ENCODE peak calls at places on chromosomes 7 and 10, in ten cellular contexts. J is upper lobe of left lung, T is NCI-H1105 treated with DMSO at 0.1 percent for 48 hours, L is uterus, W is NCI-H748 treated with DMSO at 0.1 percent for 48 hours, N is ecto neural progenitor cell, B is HCT116, P is T-helper 2 cell, V is cardiac fibroblast, F is epithelial cell of proximal tubule. H is an unnamed sample.

GRCh38 chr10:124680675-124681074 is 63.5 kb downstream of the FAM53B start:
- DNase-seq in B (no peak), V (peak), W (no peak), T (no peak), P (no peak), J (peak), F (no peak), N (no peak), L (no peak), H (no peak)

GRCh38 chr10:59907918-59908807 is 1.8 kb upstream of the CCDC6 start:
- DNase-seq in V (peak), N (peak), T (no peak), P (no peak), J (peak), W (peak), F (peak), L (peak), B (peak), H (peak)

GRCh38 chr7:102875700-102876192 is 37.1 kb upstream of the LRRC17 start:
- DNase-seq in B (peak), F (peak), P (no peak), W (no peak), J (no peak), T (no peak), N (no peak), L (no peak), V (peak), H (peak)

GRCh38 chr10:24665001-24665400 is 58.7 kb downstream of the ARHGAP21 start:
- DNase-seq in P (no peak), W (no peak), N (no peak), T (no peak), B (no peak), V (no peak), J (no peak), F (no peak), L (no peak), H (no peak)

GRCh38 chr7:106102387-106102966 is 9.6 kb downstream of the SYPL1 start:
- DNase-seq in N (no peak), T (no peak), L (no peak), V (no peak), J (no peak), W (no peak), F (no peak), B (no peak), P (no peak), H (no peak)

GRCh38 chr7:117183729-117184128 is 139.1 kb downstream of the WNT2 start:
- DNase-seq in F (no peak), J (no peak), W (no peak), B (no peak), V (no peak), T (no peak), P (no peak), L (no peak), N (no peak), H (no peak)

GRCh38 chr7:18345641-18346234 is 149.8 kb upstream of the HDAC9 start:
- DNase-seq in L (no peak), B (peak), W (peak), J (no peak), N (peak), T (peak), P (no peak), F (no peak), V (peak), H (no peak)

GRCh38 chr10:103896225-103896624 is 21.8 kb downstream of the STN1 start:
- DNase-seq in B (peak), N (no peak), W (no peak), J (no peak), V (peak), P (no peak), L (no peak), F (no peak), T (no peak), H (no peak)

GRCh38 chr7:150685219-150686029 is at the start of gene GIMAP2:
- DNase-seq in P (no peak), J (peak), W (no peak), T (no peak), F (no peak), N (no peak), B (no peak), L (no peak), V (peak), H (no peak)

GRCh38 chr7:12715372-12716133 is 28.1 kb downstream of the ARL4A start:
- DNase-seq in W (peak), J (peak), V (peak), F (no peak), P (no peak), T (no peak), N (peak), B (peak), L (peak), H (peak)

GRCh38 chr7:34039033-34039432 is 133.7 kb downstream of the BMPER start:
- DNase-seq in W (no peak), N (no peak), L (no peak), F (no peak), V (no peak), J (peak), B (no peak), P (no peak), T (no peak), H (no peak)

GRCh38 chr7:1995426-1995825 is 237.3 kb downstream of the MAD1L1 start:
- DNase-seq in V (no peak), N (no peak), P (no peak), J (no peak), F (no peak), B (no peak), W (no peak), L (no peak), T (no peak), H (no peak)

GRCh38 chr10:77873558-77874380 is 52.8 kb downstream of the DLG5 start:
- DNase-seq in F (peak), T (no peak), V (peak), W (no peak), N (no peak), P (no peak), L (peak), J (peak), B (peak), H (no peak)

GRCh38 chr7:39950473-39951155 is 558 bp downstream of the CDK13 start:
- DNase-seq in B (no peak), N (peak), W (peak), P (peak), T (peak), V (peak), L (peak), F (no peak), J (peak), H (no peak)

GRCh38 chr7:102917436-102918353 is 4.9 kb downstream of the LRRC17 start:
- DNase-seq in W (no peak), F (no peak), T (no peak), J (no peak), B (peak), P (no peak), N (no peak), V (no peak), L (no peak), H (no peak)

GRCh38 chr10:112335866-112336265 is 38.0 kb upstream of the ACSL5 start:
- DNase-seq in P (no peak), J (no peak), F (no peak), L (no peak), V (no peak), B (no peak), N (no peak), T (no peak), W (no peak), H (no peak)

GRCh38 chr10:61447127-61447526 is 6.1 kb downstream of the TMEM26 start:
- DNase-seq in F (no peak), B (no peak), W (no peak), T (no peak), V (no peak), N (no peak), P (no peak), J (no peak), L (no peak), H (no peak)

GRCh38 chr7:159027091-159027802 is 117.4 kb downstream of the VIPR2 start:
- DNase-seq in J (no peak), F (no peak), B (no peak), L (peak), T (no peak), W (no peak), V (no peak), N (peak), P (no peak), H (no peak)

H was measured in retinal pigment epithelial cell.